ENCODE peak calls at places on chromosome 14, in nine cellular contexts. One of them, this sample, is unnamed.

GRCh38 chr14:104388011-104388521 is 191.5 kb upstream of the C14orf180 start:
- DNase-seq in Karpas-422: no peak
- DNase-seq in hepatocyte: no peak
- DNase-seq in GM23248: no peak
- DNase-seq in IMR-90: no peak
- DNase-seq in fibroblast of lung: no peak
- DNase-seq in astrocyte: no peak
- DNase-seq in OCI-LY7: no peak
- DNase-seq in GM23338: no peak
- DNase-seq in this sample: peak; percentile 38

GRCh38 chr14:52706286-52706685 is 714 bp upstream of the PSMC6 start:
- DNase-seq in Karpas-422: peak; percentile 58
- DNase-seq in hepatocyte: peak; percentile 41
- DNase-seq in GM23248: no peak
- DNase-seq in IMR-90: peak; percentile 10
- DNase-seq in fibroblast of lung: peak; percentile 14
- DNase-seq in astrocyte: no peak
- DNase-seq in OCI-LY7: peak; percentile 22
- DNase-seq in GM23338: peak; percentile 21
- DNase-seq in this sample: no peak

GRCh38 chr14:71166434-71166833 is 259.2 kb downstream of the PCNX1 start:
- DNase-seq in Karpas-422: peak; percentile 72
- DNase-seq in hepatocyte: peak; percentile 65
- DNase-seq in GM23248: peak; percentile 87
- DNase-seq in IMR-90: peak; percentile 85
- DNase-seq in fibroblast of lung: peak; percentile 70
- DNase-seq in astrocyte: peak; percentile 70
- DNase-seq in OCI-LY7: peak; percentile 42
- DNase-seq in GM23338: peak; percentile 86
- DNase-seq in this sample: peak; percentile 98

GRCh38 chr14:102164241-102164641 is 24.5 kb downstream of the WDR20 start:
- DNase-seq in Karpas-422: no peak
- DNase-seq in hepatocyte: no peak
- DNase-seq in GM23248: peak; percentile 40
- DNase-seq in IMR-90: peak; percentile 49
- DNase-seq in fibroblast of lung: peak; percentile 55
- DNase-seq in astrocyte: no peak
- DNase-seq in OCI-LY7: no peak
- DNase-seq in GM23338: no peak
- DNase-seq in this sample: peak; percentile 62

GRCh38 chr14:61668267-61668666 is 27.0 kb upstream of the HIF1A start:
- DNase-seq in Karpas-422: no peak
- DNase-seq in hepatocyte: no peak
- DNase-seq in GM23248: no peak
- DNase-seq in IMR-90: no peak
- DNase-seq in fibroblast of lung: no peak
- DNase-seq in astrocyte: no peak
- DNase-seq in OCI-LY7: no peak
- DNase-seq in GM23338: no peak
- DNase-seq in this sample: no peak

GRCh38 chr14:24098927-24099813 is 5.1 kb downstream of the PCK2 start:
- DNase-seq in Karpas-422: no peak
- DNase-seq in hepatocyte: no peak
- DNase-seq in GM23248: no peak
- DNase-seq in IMR-90: no peak
- DNase-seq in fibroblast of lung: no peak
- DNase-seq in astrocyte: no peak
- DNase-seq in OCI-LY7: no peak
- DNase-seq in GM23338: no peak
- DNase-seq in this sample: peak; percentile 73

GRCh38 chr14:69204753-69205152 is 13.5 kb downstream of the EXD2 start:
- DNase-seq in Karpas-422: no peak
- DNase-seq in hepatocyte: no peak
- DNase-seq in GM23248: peak; percentile 42
- DNase-seq in IMR-90: no peak
- DNase-seq in fibroblast of lung: no peak
- DNase-seq in astrocyte: no peak
- DNase-seq in OCI-LY7: no peak
- DNase-seq in GM23338: no peak
- DNase-seq in this sample: no peak

GRCh38 chr14:103839569-103839968 is 7.8 kb downstream of the PPP1R13B start:
- DNase-seq in Karpas-422: no peak
- DNase-seq in hepatocyte: no peak
- DNase-seq in GM23248: no peak
- DNase-seq in IMR-90: no peak
- DNase-seq in fibroblast of lung: no peak
- DNase-seq in astrocyte: no peak
- DNase-seq in OCI-LY7: no peak
- DNase-seq in GM23338: no peak
- DNase-seq in this sample: no peak

GRCh38 chr14:43297794-43298193 is 1209.3 kb downstream of the FSCB start:
- DNase-seq in Karpas-422: no peak
- DNase-seq in hepatocyte: no peak
- DNase-seq in GM23248: no peak
- DNase-seq in IMR-90: no peak
- DNase-seq in fibroblast of lung: no peak
- DNase-seq in astrocyte: no peak
- DNase-seq in OCI-LY7: no peak
- DNase-seq in GM23338: no peak
- DNase-seq in this sample: no peak

GRCh38 chr14:61631044-61631692 is 64.1 kb upstream of the HIF1A start:
- DNase-seq in Karpas-422: no peak
- DNase-seq in hepatocyte: no peak
- DNase-seq in GM23248: no peak
- DNase-seq in IMR-90: no peak
- DNase-seq in fibroblast of lung: no peak
- DNase-seq in astrocyte: no peak
- DNase-seq in OCI-LY7: no peak
- DNase-seq in GM23338: no peak
- DNase-seq in this sample: no peak

GRCh38 chr14:99730876-99731351 is 46.8 kb downstream of the CYP46A1 start:
- DNase-seq in Karpas-422: no peak
- DNase-seq in hepatocyte: no peak
- DNase-seq in GM23248: no peak
- DNase-seq in IMR-90: no peak
- DNase-seq in fibroblast of lung: no peak
- DNase-seq in astrocyte: no peak
- DNase-seq in OCI-LY7: no peak
- DNase-seq in GM23338: no peak
- DNase-seq in this sample: no peak

GRCh38 chr14:51014086-51014485 is 69.8 kb upstream of the PYGL start:
- DNase-seq in Karpas-422: no peak
- DNase-seq in hepatocyte: peak; percentile 46
- DNase-seq in GM23248: peak; percentile 93
- DNase-seq in IMR-90: peak; percentile 67
- DNase-seq in fibroblast of lung: peak; percentile 87
- DNase-seq in astrocyte: peak; percentile 89
- DNase-seq in OCI-LY7: no peak
- DNase-seq in GM23338: no peak
- DNase-seq in this sample: peak; percentile 82

DNA sequence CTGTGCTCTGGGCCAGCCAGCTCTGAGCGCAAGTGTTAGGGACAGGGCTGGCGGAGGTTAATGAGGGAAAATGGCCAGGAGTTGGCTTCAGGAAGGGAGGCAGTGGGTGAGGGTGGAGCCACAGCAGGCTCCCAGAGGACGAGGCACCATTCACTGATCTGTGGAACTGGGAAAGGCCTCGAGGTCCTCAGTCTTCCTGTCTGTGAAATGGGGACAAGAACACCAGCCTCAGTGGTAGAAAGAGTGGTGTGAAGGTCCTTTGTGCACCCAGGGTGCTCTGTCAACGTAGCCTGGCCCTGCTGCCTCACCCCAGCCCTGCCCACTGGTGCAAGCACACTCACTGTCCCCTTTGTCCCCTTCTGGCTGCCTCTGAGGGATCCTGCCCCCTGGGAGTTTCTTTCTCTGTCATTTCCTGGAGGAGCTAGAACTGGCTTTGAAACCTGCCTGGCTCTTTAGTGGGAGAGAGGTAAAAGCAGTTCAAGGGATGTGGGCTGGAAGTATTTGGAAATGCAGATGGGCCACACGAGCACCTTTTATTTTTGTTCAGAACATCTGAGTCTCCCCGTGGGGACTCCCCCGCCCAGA is 25.0 kb downstream of the SYNDIG1L start:
- DNase-seq in Karpas-422: no peak
- DNase-seq in hepatocyte: no peak
- DNase-seq in GM23248: no peak
- DNase-seq in IMR-90: no peak
- DNase-seq in fibroblast of lung: no peak
- DNase-seq in astrocyte: no peak
- DNase-seq in OCI-LY7: no peak
- DNase-seq in GM23338: peak; percentile 27
- DNase-seq in this sample: no peak
- H2AFZ ChIP-seq in Karpas-422: peak overlapping the region; percentile 33
- H2AFZ ChIP-seq in hepatocyte: no peak overlapping the region
- H2AFZ ChIP-seq in GM23248: no peak overlapping the region
- H2AFZ ChIP-seq in IMR-90: peak overlapping the region; percentile 76
- H2AFZ ChIP-seq in fibroblast of lung: no peak overlapping the region
- H2AFZ ChIP-seq in astrocyte: no peak overlapping the region
- H2AFZ ChIP-seq in OCI-LY7: peak overlapping the region; percentile 85
- H2AFZ ChIP-seq in GM23338: peak overlapping the region; percentile 97
- H2AFZ ChIP-seq in this sample: no peak overlapping the region

GRCh38 chr14:54785111-54785777 is 117.4 kb downstream of the GCH1 start:
- DNase-seq in Karpas-422: peak; percentile 89
- DNase-seq in hepatocyte: no peak
- DNase-seq in GM23248: no peak
- DNase-seq in IMR-90: no peak
- DNase-seq in fibroblast of lung: no peak
- DNase-seq in astrocyte: no peak
- DNase-seq in OCI-LY7: peak; percentile 14
- DNase-seq in GM23338: no peak
- DNase-seq in this sample: no peak
- H3K4me3 ChIP-seq in Karpas-422: peak overlapping the region; percentile 55
- H3K4me3 ChIP-seq in hepatocyte: no peak overlapping the region
- H3K4me3 ChIP-seq in GM23248: no peak overlapping the region
- H3K4me3 ChIP-seq in IMR-90: no peak overlapping the region
- H3K4me3 ChIP-seq in fibroblast of lung: no peak overlapping the region
- H3K4me3 ChIP-seq in astrocyte: no peak overlapping the region
- H3K4me3 ChIP-seq in OCI-LY7: no peak overlapping the region
- H3K4me3 ChIP-seq in GM23338: no peak overlapping the region
- H3K4me3 ChIP-seq in this sample: no peak overlapping the region

GRCh38 chr14:95984206-95984605 is 55.0 kb upstream of the C14orf132 start:
- DNase-seq in Karpas-422: no peak
- DNase-seq in hepatocyte: no peak
- DNase-seq in GM23248: no peak
- DNase-seq in IMR-90: no peak
- DNase-seq in fibroblast of lung: no peak
- DNase-seq in astrocyte: no peak
- DNase-seq in OCI-LY7: no peak
- DNase-seq in GM23338: no peak
- DNase-seq in this sample: no peak

GRCh38 chr14:95979339-95980042 is 59.7 kb upstream of the C14orf132 start:
- DNase-seq in Karpas-422: peak; percentile 66
- DNase-seq in hepatocyte: no peak
- DNase-seq in GM23248: peak; percentile 10
- DNase-seq in IMR-90: no peak
- DNase-seq in fibroblast of lung: no peak
- DNase-seq in astrocyte: no peak
- DNase-seq in OCI-LY7: peak; percentile 33
- DNase-seq in GM23338: peak; percentile 94
- DNase-seq in this sample: no peak

GRCh38 chr14:95980402-95980801 is 58.8 kb upstream of the C14orf132 start:
- DNase-seq in Karpas-422: no peak
- DNase-seq in hepatocyte: no peak
- DNase-seq in GM23248: no peak
- DNase-seq in IMR-90: no peak
- DNase-seq in fibroblast of lung: no peak
- DNase-seq in astrocyte: no peak
- DNase-seq in OCI-LY7: no peak
- DNase-seq in GM23338: peak; percentile 66
- DNase-seq in this sample: no peak

DNA sequence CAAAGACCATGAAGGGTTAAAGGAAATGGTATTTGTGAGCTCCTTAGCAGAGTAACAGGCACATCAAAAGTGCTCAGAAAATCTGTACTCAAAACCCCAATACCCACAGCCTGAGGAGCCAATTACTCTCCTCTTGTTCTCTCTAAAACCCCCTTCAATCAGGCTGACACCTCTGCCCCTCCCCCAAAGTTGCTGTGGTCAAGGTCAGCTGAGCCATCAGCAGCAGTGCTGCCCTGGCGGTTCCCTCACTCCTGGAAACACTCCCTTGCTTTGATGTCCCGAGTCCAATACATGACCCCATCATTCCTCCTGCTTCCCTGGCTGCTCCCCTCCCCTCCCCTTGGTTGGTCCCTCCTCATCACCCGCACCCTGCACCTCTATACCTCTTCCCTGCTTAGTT is 57.2 kb upstream of the C14orf132 start:
- DNase-seq in Karpas-422: no peak
- DNase-seq in hepatocyte: no peak
- DNase-seq in GM23248: no peak
- DNase-seq in IMR-90: no peak
- DNase-seq in fibroblast of lung: no peak
- DNase-seq in astrocyte: no peak
- DNase-seq in OCI-LY7: no peak
- DNase-seq in GM23338: peak; percentile 62
- DNase-seq in this sample: no peak
- H3K36me3 ChIP-seq in Karpas-422: no peaks in the 10 kb centered on the region
- H3K36me3 ChIP-seq in hepatocyte: no peaks in the 10 kb centered on the region
- H3K36me3 ChIP-seq in GM23248: no peaks in the 10 kb centered on the region
- H3K36me3 ChIP-seq in IMR-90: no peaks in the 10 kb centered on the region
- H3K36me3 ChIP-seq in fibroblast of lung: no peaks in the 10 kb centered on the region
- H3K36me3 ChIP-seq in astrocyte: no peaks in the 10 kb centered on the region
- H3K36me3 ChIP-seq in OCI-LY7: no peaks in the 10 kb centered on the region
- H3K36me3 ChIP-seq in GM23338: peaks cover 1% of the 10 kb centered on the region
- H3K36me3 ChIP-seq in this sample: no peaks in the 10 kb centered on the region

GRCh38 chr14:91835197-91835919 is 32.0 kb downstream of the TC2N start:
- DNase-seq in Karpas-422: no peak
- DNase-seq in hepatocyte: peak; percentile 35
- DNase-seq in GM23248: no peak
- DNase-seq in IMR-90: no peak
- DNase-seq in fibroblast of lung: no peak
- DNase-seq in astrocyte: no peak
- DNase-seq in OCI-LY7: no peak
- DNase-seq in GM23338: peak; percentile 60
- DNase-seq in this sample: no peak
- H2AFZ ChIP-seq in Karpas-422: no peak overlapping the region
- H2AFZ ChIP-seq in hepatocyte: peak overlapping the region; percentile 79
- H2AFZ ChIP-seq in GM23248: peak overlapping the region; percentile 54
- H2AFZ ChIP-seq in IMR-90: no peak overlapping the region
- H2AFZ ChIP-seq in fibroblast of lung: no peak overlapping the region
- H2AFZ ChIP-seq in astrocyte: no peak overlapping the region
- H2AFZ ChIP-seq in OCI-LY7: no peak overlapping the region
- H2AFZ ChIP-seq in GM23338: peak overlapping the region; percentile 23
- H2AFZ ChIP-seq in this sample: no peak overlapping the region